ENCODE peak calls at places on chromosome 1, in eight cellular contexts. S is cardiac muscle cell; D is RWPE1; J is stimulated activated CD8-positive, alpha-beta memory T cell treated with anti-CD3 and anti-CD28 coated beads, Interleukin-4, amount 100 ng/mL, for 1 hour; I is ovary; X is activated naive CD4-positive, alpha-beta T cell; C is EH; H is NCI-H460. Z is an unnamed sample.

GRCh38 chr1:63674238-63674864 is 81.1 kb downstream of the PGM1 start:
- DNase-seq in H (peak), S (peak), C (peak), X (no peak), I (peak), J (no peak), D (peak), Z (peak)

GRCh38 chr1:22030473-22030872 is 22.0 kb upstream of the CDC42 start:
- DNase-seq in C (no peak), S (no peak), J (no peak), H (no peak), I (no peak), X (no peak), D (no peak), Z (no peak)

GRCh38 chr1:22794691-22795090 is 84.1 kb downstream of the EPHB2 start:
- DNase-seq in J (no peak), D (no peak), S (no peak), X (no peak), H (no peak), I (peak), C (no peak), Z (no peak)

GRCh38 chr1:72757843-72758242 is 475.5 kb upstream of the NEGR1 start:
- DNase-seq in H (no peak), S (no peak), I (no peak), C (no peak), X (no peak), D (no peak), J (no peak), Z (no peak)

GRCh38 chr1:171032822-171033702 is 57.6 kb upstream of the FMO3 start:
- DNase-seq in C (no peak), D (no peak), J (no peak), I (no peak), S (no peak), X (no peak), H (no peak), Z (peak)

GRCh38 chr1:210001751-210002150 is 63.7 kb downstream of the SYT14 start:
- DNase-seq in X (no peak), J (no peak), H (no peak), S (no peak), C (peak), D (no peak), I (no peak), Z (no peak)

GRCh38 chr1:70504176-70504820 is 93.2 kb downstream of the CTH start:
- DNase-seq in C (peak), S (no peak), J (no peak), D (no peak), X (no peak), I (no peak), H (no peak), Z (peak)

GRCh38 chr1:227941509-227942020 is 6.2 kb downstream of the WNT9A start:
- DNase-seq in D (no peak), J (no peak), X (no peak), I (peak), S (no peak), H (no peak), C (no peak), Z (peak)

GRCh38 chr1:150060260-150060659 is 7.3 kb upstream of the VPS45 start:
- DNase-seq in C (no peak), J (no peak), D (no peak), I (no peak), H (no peak), S (no peak), X (no peak), Z (no peak)

GRCh38 chr1:9731051-9731537 is 79.6 kb downstream of the PIK3CD start:
- DNase-seq in J (no peak), C (no peak), H (no peak), X (no peak), I (no peak), S (no peak), D (no peak), Z (no peak)

GRCh38 chr1:47367651-47368050 is 34.1 kb downstream of the CMPK1 start:
- DNase-seq in S (no peak), X (no peak), D (no peak), I (no peak), J (no peak), H (no peak), C (no peak), Z (no peak)

Z was measured in D341Med.